ENCODE peak calls at places on chromosomes 4 and X, in ten cellular contexts. R, E, D, I, H, V, U, W, Y and B are unnamed samples.

GRCh38 chrX:80016182-80016581 is 1.6 kb downstream of the TBX22 start:
- DNase-seq in R (no peak), I (no peak), W (no peak), E (no peak), U (no peak), Y (no peak), V (no peak), H (no peak), D (no peak), B (no peak)

GRCh38 chrX:119072771-119073170 is at the start of gene CT47C1:
- DNase-seq in R (no peak), H (no peak), E (no peak), D (no peak), W (peak), V (no peak), I (no peak), Y (no peak), U (no peak), B (no peak)

GRCh38 chr4:6042293-6043063 is 24.2 kb upstream of the C4orf50 start:
- DNase-seq in I (no peak), V (no peak), W (no peak), H (no peak), R (no peak), Y (no peak), D (no peak), U (no peak), E (no peak), B (no peak)

GRCh38 chr4:149371021-149371420 is 444.6 kb downstream of the IQCM start:
- DNase-seq in U (no peak), I (no peak), R (peak), D (peak), E (no peak), W (peak), H (no peak), Y (peak), V (no peak), B (peak)

GRCh38 chr4:126738926-126739325 is 893.8 kb upstream of the INTU start:
- DNase-seq in U (no peak), D (no peak), E (no peak), Y (no peak), H (no peak), W (peak), R (no peak), V (no peak), I (no peak), B (no peak)

GRCh38 chr4:75723802-75724065 is 643 bp upstream of the USO1 start:
- DNase-seq in V (no peak), E (no peak), D (no peak), I (no peak), W (no peak), Y (no peak), H (no peak), U (no peak), R (no peak), B (no peak)

GRCh38 chr4:139770361-139770760 is 104.7 kb downstream of the MGST2 start:
- DNase-seq in E (no peak), D (no peak), H (no peak), Y (no peak), W (no peak), R (no peak), I (peak), U (no peak), V (no peak), B (no peak)

GRCh38 chr4:185109736-185110135 is 33.3 kb upstream of the SLC25A4 start:
- DNase-seq in Y (no peak), V (no peak), D (no peak), W (no peak), H (no peak), U (no peak), I (no peak), R (no peak), E (no peak), B (no peak)

GRCh38 chrX:153944140-153944799 is at the start of gene RENBP:
- DNase-seq in W (no peak), I (peak), R (no peak), H (peak), Y (peak), U (no peak), D (no peak), V (no peak), E (no peak), B (peak)

GRCh38 chr4:184293552-184293951 is 75.9 kb upstream of the ENPP6 start:
- DNase-seq in I (no peak), Y (no peak), U (no peak), W (no peak), H (no peak), D (no peak), V (no peak), E (no peak), R (no peak), B (no peak)

GRCh38 chr4:5824635-5825034 is 68.3 kb downstream of the CRMP1 start:
- DNase-seq in V (no peak), D (peak), R (peak), I (no peak), E (no peak), H (no peak), Y (peak), W (peak), U (no peak), B (no peak)

GRCh38 chrX:155112171-155112570 is 40.9 kb downstream of the BRCC3 start:
- DNase-seq in E (no peak), H (no peak), R (no peak), I (no peak), W (no peak), V (no peak), D (peak), U (no peak), Y (no peak), B (no peak)

GRCh38 chrX:154010330-154011087 is 9.2 kb downstream of the IRAK1 start:
- DNase-seq in D (no peak), R (no peak), V (no peak), E (no peak), H (no peak), Y (no peak), U (no peak), I (no peak), W (no peak), B (no peak)

GRCh38 chr4:78031457-78031856 is 25.7 kb upstream of the FRAS1 start:
- DNase-seq in R (no peak), Y (no peak), I (no peak), W (no peak), E (no peak), V (no peak), H (no peak), U (no peak), D (no peak), B (peak)

GRCh38 chr4:41472098-41472497 is 65.9 kb upstream of the LIMCH1 start:
- DNase-seq in R (no peak), D (no peak), H (no peak), I (no peak), U (no peak), W (no peak), E (no peak), Y (no peak), V (no peak), B (no peak)

GRCh38 chr4:83855044-83855443 is 319.1 kb downstream of the GPAT3 start:
- DNase-seq in V (no peak), U (no peak), R (no peak), D (peak), H (no peak), Y (no peak), E (no peak), W (peak), I (no peak), B (no peak)

GRCh38 chr4:109359040-109359646 is 56.7 kb upstream of the COL25A1 start:
- DNase-seq in W (peak), Y (no peak), R (no peak), E (no peak), V (no peak), U (no peak), I (no peak), H (no peak), D (peak), B (no peak)

GRCh38 chr4:54085284-54085683 is 14.7 kb upstream of the GSX2 start:
- DNase-seq in V (no peak), U (no peak), D (peak), H (peak), Y (no peak), I (no peak), R (peak), W (peak), E (no peak), B (peak)

GRCh38 chr4:3471886-3472285 is 8.8 kb downstream of the DOK7 start:
- DNase-seq in H (no peak), U (no peak), V (no peak), W (no peak), I (no peak), D (no peak), Y (no peak), R (no peak), E (no peak), B (no peak)

GRCh38 chrX:69387559-69388487 is 116.3 kb upstream of the NALF2 start:
- DNase-seq in H (peak), W (peak), I (peak), V (no peak), D (peak), R (peak), U (no peak), Y (peak), E (no peak), B (peak)

GRCh38 chrX:143472334-143472938 is 44.8 kb downstream of the SPANXN3 start:
- DNase-seq in V (no peak), H (no peak), Y (no peak), I (no peak), U (no peak), W (no peak), D (no peak), R (no peak), E (no peak), B (no peak)

GRCh38 chr4:128782076-128782715 is 27.3 kb upstream of the JADE1 start:
- DNase-seq in E (no peak), D (no peak), U (peak), V (peak), Y (peak), I (peak), W (peak), R (peak), H (peak), B (peak)

GRCh38 chr4:13919021-13919441 is 291.5 kb upstream of the BOD1L1 start:
- DNase-seq in U (no peak), W (peak), Y (no peak), E (no peak), R (no peak), D (peak), H (no peak), I (no peak), V (no peak), B (no peak)

GRCh38 chr4:10085828-10086505 is 30.6 kb downstream of the WDR1 start:
- DNase-seq in R (no peak), I (no peak), Y (no peak), E (no peak), D (no peak), U (no peak), V (no peak), H (no peak), W (no peak), B (peak)

GRCh38 chrX:18674417-18674787 is 2.5 kb upstream of the RS1 start:
- DNase-seq in H (peak), E (no peak), Y (no peak), U (no peak), V (peak), W (no peak), I (peak), D (no peak), R (no peak), B (peak)

GRCh38 chr4:98341309-98341708 is 80.1 kb downstream of the RAP1GDS1 start:
- DNase-seq in I (no peak), E (peak), Y (peak), H (no peak), U (no peak), R (no peak), W (peak), V (no peak), D (no peak), B (peak)

GRCh38 chr4:186727977-186728519 is 4.4 kb upstream of the FAT1 start:
- DNase-seq in V (no peak), Y (no peak), U (no peak), E (no peak), H (no peak), D (peak), R (peak), W (no peak), I (no peak), B (no peak)